ENCODE peak calls at places on chromosomes 11 and 22, in ten cellular contexts. L is B cell; V is RPMI7951; Y is HFFc6; N is Panc1; W is testis; G is bronchial epithelial cell; T is stimulated activated CD4-positive, alpha-beta T cell treated with anti-CD3 and anti-CD28 coated beads, Interleukin-1b, Interleukin-23, amount 100 ng/mL, for 1 hour; J is HS-27A; C is stimulated activated CD8-positive, alpha-beta memory T cell treated with anti-CD3 and anti-CD28 coated beads, Interleukin-4, amount 100 ng/mL, for 1 hour. M is an unnamed sample.

GRCh38 chr11:85874265-85874664 is 19.1 kb downstream of the CCDC83 start:
- DNase-seq in L (no peak), V (no peak), Y (no peak), N (no peak), W (no peak), G (no peak), T (no peak), J (no peak), C (no peak), M (no peak)

GRCh38 chr11:99020324-99021225 is at the start of gene CNTN5:
- DNase-seq in L (no peak), V (peak), Y (peak), N (no peak), W (peak), G (peak), T (no peak), J (no peak), C (no peak), M (no peak)

GRCh38 chr11:95556342-95557151 is 233.0 kb downstream of the FAM76B start:
- DNase-seq in L (no peak), V (peak), Y (no peak), N (no peak), W (no peak), G (no peak), T (no peak), J (no peak), C (no peak), M (no peak)

GRCh38 chr11:8063319-8063718 is 17.7 kb upstream of the TUB start:
- DNase-seq in L (no peak), V (no peak), Y (no peak), N (no peak), W (peak), G (no peak), T (no peak), J (no peak), C (no peak), M (no peak)

GRCh38 chr11:48001438-48002021 is 21.2 kb downstream of the PTPRJ start:
- DNase-seq in L (no peak), V (peak), Y (peak), N (no peak), W (no peak), G (no peak), T (no peak), J (no peak), C (peak), M (no peak)

GRCh38 chr11:11973361-11973800 is 35.0 kb downstream of the DKK3 start:
- DNase-seq in L (no peak), V (peak), Y (peak), N (no peak), W (peak), G (no peak), T (no peak), J (no peak), C (no peak), M (no peak)

GRCh38 chr11:115893701-115894100 is 389.5 kb upstream of the CADM1 start:
- DNase-seq in L (no peak), V (peak), Y (no peak), N (no peak), W (no peak), G (no peak), T (no peak), J (no peak), C (no peak), M (no peak)

GRCh38 chr22:23538502-23538860 is 41.6 kb downstream of the IGLL1 start:
- DNase-seq in L (no peak), V (no peak), Y (no peak), N (no peak), W (no peak), G (no peak), T (no peak), J (no peak), C (no peak), M (no peak)

GRCh38 chr22:40594924-40595323 is 41.6 kb downstream of the MRTFA start:
- DNase-seq in L (no peak), V (no peak), Y (no peak), N (no peak), W (no peak), G (peak), T (no peak), J (no peak), C (no peak), M (no peak)